ENCODE peak calls at places on chromosome 17, in seven cellular contexts. T, Z, X, I, F, Q and K are unnamed samples.

GRCh38 chr17:2776589-2777241 is 19.5 kb upstream of the RAP1GAP2 start:
- DNase-seq in T (no peak), Z (peak; percentile 46), X (no peak), I (no peak), F (no peak), Q (peak; percentile 24), K (no peak)

GRCh38 chr17:77231076-77231871 is 90.5 kb downstream of the SEC14L1 start:
- DNase-seq in T (no peak), Z (no peak), X (no peak), I (no peak), F (no peak), Q (no peak), K (no peak)

GRCh38 chr17:29368926-29369325 is 21.2 kb upstream of the TAOK1 start:
- DNase-seq in T (no peak), Z (no peak), X (no peak), I (peak; percentile 40), F (no peak), Q (no peak), K (no peak)

GRCh38 chr17:40936437-40936971 is 942 bp downstream of the KRT23 start:
- DNase-seq in T (no peak), Z (no peak), X (no peak), I (no peak), F (no peak), Q (peak; percentile 33), K (no peak)

GRCh38 chr17:13864551-13864950 is 204.8 kb upstream of the COX10 start:
- DNase-seq in T (no peak), Z (no peak), X (no peak), I (peak; percentile 66), F (no peak), Q (no peak), K (no peak)

GRCh38 chr17:16181581-16181980 is 33.8 kb downstream of the NCOR1 start:
- DNase-seq in T (no peak), Z (no peak), X (no peak), I (no peak), F (no peak), Q (no peak), K (no peak)

GRCh38 chr17:77995146-77995852 is 36.8 kb downstream of the TNRC6C start:
- DNase-seq in T (no peak), Z (no peak), X (no peak), I (no peak), F (peak; percentile 36), Q (no peak), K (no peak)

GRCh38 chr17:38333635-38334295 is 10.0 kb downstream of the GPR179 start:
- DNase-seq in T (no peak), Z (peak; percentile 59), X (no peak), I (no peak), F (no peak), Q (peak; percentile 32), K (peak; percentile 50)

GRCh38 chr17:76404976-76405563 is 20.7 kb downstream of the SPHK1 start:
- DNase-seq in T (peak; percentile 67), Z (no peak), X (no peak), I (no peak), F (no peak), Q (no peak), K (no peak)

GRCh38 chr17:79572136-79572915 is 38.5 kb downstream of the RBFOX3 start:
- DNase-seq in T (no peak), Z (no peak), X (peak; percentile 38), I (no peak), F (no peak), Q (no peak), K (no peak)

GRCh38 chr17:29143894-29144293 is 36.3 kb downstream of the MYO18A start:
- DNase-seq in T (no peak), Z (peak; percentile 74), X (no peak), I (peak; percentile 28), F (no peak), Q (no peak), K (peak; percentile 50)

GRCh38 chr17:77497578-77497934 is 356.8 kb downstream of the SEC14L1 start:
- DNase-seq in T (no peak), Z (no peak), X (peak; percentile 63), I (no peak), F (no peak), Q (peak; percentile 4), K (no peak)

GRCh38 chr17:32943647-32944191 is 15.8 kb downstream of the TMEM98 start:
- DNase-seq in T (peak; percentile 67), Z (no peak), X (peak; percentile 68), I (peak; percentile 76), F (no peak), Q (no peak), K (no peak)

GRCh38 chr17:21168555-21168865 is 41.7 kb downstream of the DHRS7B start:
- DNase-seq in T (no peak), Z (no peak), X (no peak), I (no peak), F (no peak), Q (no peak), K (no peak)

GRCh38 chr17:21171970-21172510 is 41.9 kb downstream of the TMEM11 start:
- DNase-seq in T (no peak), Z (no peak), X (no peak), I (no peak), F (no peak), Q (no peak), K (no peak)

GRCh38 chr17:21171309-21171922 is 42.5 kb downstream of the TMEM11 start:
- DNase-seq in T (no peak), Z (no peak), X (no peak), I (no peak), F (no peak), Q (no peak), K (no peak)

GRCh38 chr17:21169496-21169895 is 42.7 kb downstream of the DHRS7B start:
- DNase-seq in T (no peak), Z (no peak), X (no peak), I (no peak), F (no peak), Q (no peak), K (no peak)

DNA sequence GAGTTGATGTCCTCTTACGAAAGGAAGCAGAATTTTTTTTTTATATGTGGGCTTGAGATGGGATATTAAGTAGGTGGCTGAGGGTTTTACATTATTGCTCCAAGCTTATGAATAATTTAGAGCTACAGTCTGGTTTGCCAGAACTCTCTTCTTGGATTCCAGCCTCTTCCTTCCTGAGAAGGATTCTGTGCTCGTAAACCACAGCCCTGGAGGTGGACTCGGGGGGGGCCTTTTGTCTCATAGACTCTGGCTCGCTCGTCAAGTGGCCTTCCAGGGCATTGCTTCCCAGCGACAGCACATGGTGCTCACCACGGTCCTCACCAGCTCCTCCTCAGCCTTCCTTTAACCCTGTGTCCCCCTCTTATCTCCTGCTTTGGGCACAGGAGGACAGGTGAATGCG is 43.1 kb downstream of the TMEM11 start:
- DNase-seq in T (no peak), Z (no peak), X (peak; percentile 75), I (no peak), F (no peak), Q (no peak), K (no peak)
- TF ChIP-seq POLR2A in T (no peak), Z (no peak), X (no peak), I (no peak), F (no peak), Q (no peak), K (no peak)

GRCh38 chr17:7306911-7307685 is at the start of gene EIF5A:
- DNase-seq in T (peak; percentile 100), Z (peak; percentile 100), X (peak; percentile 100), I (peak; percentile 100), F (peak; percentile 100), Q (peak; percentile 100), K (peak; percentile 100)

GRCh38 chr17:7308625-7309433 is 1.4 kb downstream of the EIF5A start:
- DNase-seq in T (peak; percentile 79), Z (peak; percentile 97), X (peak; percentile 89), I (peak; percentile 77), F (peak; percentile 79), Q (peak; percentile 89), K (peak; percentile 91)

GRCh38 chr17:7311110-7311698 is 3.8 kb downstream of the EIF5A start:
- DNase-seq in T (no peak), Z (no peak), X (no peak), I (no peak), F (no peak), Q (no peak), K (no peak)

GRCh38 chr17:7309628-7310027 is 2.2 kb downstream of the EIF5A start:
- DNase-seq in T (no peak), Z (no peak), X (no peak), I (no peak), F (no peak), Q (no peak), K (no peak)

GRCh38 chr17:7307686-7308624 is 527 bp downstream of the EIF5A start:
- DNase-seq in T (peak; percentile 66), Z (peak; percentile 52), X (no peak), I (peak; percentile 34), F (no peak), Q (peak; percentile 60), K (peak; percentile 88)
- TF ChIP-seq POLR2A in T (no peak), Z (no peak), X (no peak), I (no peak), F (no peak), Q (no peak), K (no peak)

GRCh38 chr17:75098861-75099260 is 10.9 kb upstream of the ARMC7 start:
- DNase-seq in T (no peak), Z (no peak), X (no peak), I (no peak), F (no peak), Q (no peak), K (no peak)

GRCh38 chr17:75097865-75098264 is 10.1 kb downstream of the SLC16A5 start:
- DNase-seq in T (no peak), Z (no peak), X (no peak), I (no peak), F (no peak), Q (no peak), K (no peak)

GRCh38 chr17:75093543-75094158 is 5.9 kb downstream of the SLC16A5 start:
- DNase-seq in T (no peak), Z (no peak), X (no peak), I (no peak), F (no peak), Q (no peak), K (no peak)

GRCh38 chr17:75094871-75095399 is 7.2 kb downstream of the SLC16A5 start:
- DNase-seq in T (no peak), Z (no peak), X (no peak), I (no peak), F (no peak), Q (no peak), K (no peak)

DNA sequence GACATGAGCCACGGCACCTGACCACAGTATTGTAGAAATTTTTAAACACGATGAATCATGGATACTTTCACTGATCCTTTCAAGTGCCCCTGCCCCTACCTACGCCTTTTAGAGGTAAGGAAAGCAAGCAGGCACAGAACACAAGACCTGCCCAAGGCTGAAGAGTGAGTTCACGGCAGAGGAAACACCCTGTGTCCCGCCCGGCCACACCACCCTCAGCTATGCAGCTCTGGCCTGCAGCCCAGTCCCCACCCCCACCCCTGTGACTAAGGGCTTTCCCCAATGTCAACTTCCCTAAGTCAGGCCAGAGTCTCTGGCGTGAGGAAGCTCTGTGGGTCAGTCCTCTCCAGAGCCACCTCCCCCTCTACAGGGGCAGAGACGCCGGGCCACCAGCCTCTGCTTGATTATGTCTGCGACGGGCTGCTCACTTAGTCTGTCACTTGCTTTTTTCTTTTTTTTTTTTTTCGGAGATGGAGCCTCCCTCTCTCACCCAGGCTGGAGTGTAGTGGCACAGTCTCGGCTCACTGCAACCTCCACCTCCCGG is 8.4 kb downstream of the SLC16A5 start:
- DNase-seq in T (no peak), Z (peak; percentile 90), X (no peak), I (peak; percentile 69), F (peak; percentile 56), Q (peak; percentile 88), K (peak; percentile 93)
- TF ChIP-seq POLR2A in T (no peak), Z (no peak), X (no peak), I (no peak), F (no peak), Q (peak; percentile 54), K (peak; percentile 31)

GRCh38 chr17:36773039-36773438 is 164.2 kb upstream of the LHX1 start:
- DNase-seq in T (no peak), Z (no peak), X (no peak), I (no peak), F (no peak), Q (no peak), K (no peak)

GRCh38 chr17:36768355-36768754 is 167.0 kb downstream of the MRM1 start:
- DNase-seq in T (no peak), Z (no peak), X (no peak), I (no peak), F (no peak), Q (no peak), K (no peak)
- TF ChIP-seq POLR2A in T (no peak), Z (no peak), X (no peak), I (no peak), F (no peak), Q (no peak), K (no peak)